ENCODE peak calls at places on chromosomes 16 and 17, in four cellular contexts. T, M, X and D are unnamed samples. For H3K9me3 and H3K4me1, the result is how much of the 10 kb centered on the place peaks cover.

GRCh38 chr17:74373838-74374606 is 6.7 kb downstream of the GPR142 start:
- DNase-seq in M (no peak), T (no peak), X (no peak), D (no peak)

GRCh38 chr16:3971261-3971660 is 90.7 kb upstream of the CREBBP start:
- DNase-seq in X (peak), T (no peak), M (no peak), D (no peak)

GRCh38 chr17:62017912-62018311 is 47.2 kb downstream of the MED13 start:
- DNase-seq in M (no peak), T (no peak), X (no peak), D (no peak)

GRCh38 chr17:72219136-72219823 is 98.5 kb downstream of the SOX9 start:
- DNase-seq in T (peak), X (no peak), M (no peak), D (no peak)

GRCh38 chr17:60840456-60840855 is 162.8 kb downstream of the BCAS3 start:
- DNase-seq in M (no peak), T (no peak), X (no peak), D (no peak)

GRCh38 chr17:74190154-74190553 is 13.3 kb upstream of the RPL38 start:
- DNase-seq in M (no peak), T (no peak), X (no peak), D (no peak)

GRCh38 chr16:54282202-54282922 is 4.2 kb downstream of the IRX3 start:
- DNase-seq in M (no peak), X (peak), T (peak), D (no peak)

GRCh38 chr16:70679653-70680494 is 6.0 kb downstream of the MTSS2 start:
- DNase-seq in M (no peak), T (peak), X (peak), D (no peak)

GRCh38 chr16:74456290-74456625 is 35.0 kb upstream of the CLEC18B start:
- DNase-seq in M (no peak), T (no peak), X (no peak), D (no peak)

GRCh38 chr16:70634861-70635260 is 11.5 kb upstream of the IL34 start:
- DNase-seq in T (no peak), X (no peak), M (no peak), D (no peak)

GRCh38 chr17:7553356-7553755 is 4.5 kb downstream of the TNFSF12 start:
- DNase-seq in X (no peak), T (no peak), M (no peak), D (no peak)

GRCh38 chr17:44095388-44095646 is 24.8 kb downstream of the G6PC3 start:
- DNase-seq in T (no peak), X (no peak), M (no peak), D (no peak)

GRCh38 chr16:86914850-86915717 is 336.7 kb downstream of the FOXL1 start:
- DNase-seq in M (no peak), X (no peak), T (no peak), D (no peak)

GRCh38 chr16:22213236-22213635 is 7.2 kb downstream of the EEF2K start:
- DNase-seq in M (no peak), T (no peak), X (no peak), D (no peak)

GRCh38 chr16:57591086-57591869 is 37.2 kb upstream of the ADGRG1 start:
- DNase-seq in X (peak), T (peak), M (peak), D (no peak)

GRCh38 chr17:40070644-40070894 is 7.8 kb downstream of the THRA start:
- DNase-seq in X (no peak), T (no peak), M (no peak), D (no peak)

GRCh38 chr17:40694584-40694983 is 9.0 kb downstream of the KRT24 start:
- DNase-seq in T (no peak), X (no peak), M (no peak), D (no peak)

GRCh38 chr16:81593481-81593880 is 148.9 kb downstream of the CMIP start:
- DNase-seq in X (no peak), M (no peak), T (no peak), D (no peak)

GRCh38 chr17:76681222-76682137 is 29.3 kb downstream of the MXRA7 start:
- DNase-seq in X (peak), T (peak), M (peak), D (no peak)

GRCh38 chr16:24971718-24972117 is 43.5 kb downstream of the ARHGAP17 start:
- DNase-seq in M (no peak), X (no peak), T (no peak), D (no peak)

GRCh38 chr17:56642424-56642823 is 48.9 kb downstream of the NOG start:
- DNase-seq in X (no peak), M (no peak), T (no peak), D (no peak)

GRCh38 chr17:28151001-28151400 is 108.5 kb downstream of the NLK start:
- DNase-seq in T (no peak), X (no peak), M (no peak), D (no peak)

GRCh38 chr17:36793976-36794375 is 143.3 kb upstream of the LHX1 start:
- DNase-seq in X (no peak), M (no peak), T (no peak), D (no peak)

GRCh38 chr16:90043526-90043925 is 24.3 kb upstream of the DBNDD1 start:
- DNase-seq in T (no peak), X (peak), M (no peak), D (no peak)

GRCh38 chr17:62051053-62051452 is 14.0 kb downstream of the MED13 start:
- DNase-seq in M (no peak), T (no peak), X (no peak), D (no peak)

GRCh38 chr16:4911831-4912422 is 25.0 kb downstream of the PPL start:
- DNase-seq in M (no peak), X (no peak), T (no peak), D (no peak)

GRCh38 chr17:22461460-22462145 is 769.3 kb downstream of the KCNJ18 start:
- DNase-seq in X (no peak), M (no peak), T (no peak), D (no peak)
- H3K9me3 ChIP-seq in X (under half), M (under half), T (half or more), D (under half)

GRCh38 chr17:47813512-47814031 is 8.0 kb downstream of the OSBPL7 start:
- DNase-seq in M (no peak), X (no peak), T (no peak), D (no peak)
- H3K4me1 ChIP-seq in M (under half), X (under half), T (under half), D (under half)

GRCh38 chr16:68355447-68356248 is 44.8 kb downstream of the PRMT7 start:
- DNase-seq in M (no peak), X (no peak), T (no peak), D (no peak)
- TF ChIP-seq CTCF in M (no peak), X (no peak), T (peak), D (no peak)

DNA sequence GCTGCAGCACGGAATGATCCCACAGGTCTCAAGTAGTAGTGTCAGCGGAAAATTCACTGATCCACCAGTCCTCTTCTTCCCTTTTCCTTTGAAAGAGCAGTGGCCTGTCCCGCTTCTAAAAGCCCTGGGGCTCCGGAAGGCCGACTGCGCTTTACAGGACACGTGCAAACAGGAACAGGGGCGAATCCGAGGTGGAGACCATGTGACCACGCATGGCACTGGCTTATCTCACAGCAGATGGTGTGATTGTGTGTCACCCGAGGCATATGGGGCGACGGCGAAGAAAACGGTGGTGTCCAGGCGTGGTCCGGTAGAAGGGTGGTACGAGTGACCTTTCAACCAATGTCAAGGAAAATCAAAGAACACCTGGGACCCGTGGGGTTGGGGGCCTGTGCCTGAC is 12.0 kb upstream of the KCNJ18 start:
- DNase-seq in M (peak), T (no peak), X (no peak), D (no peak)
- H3K9me3 ChIP-seq in M (under half), T (under half), X (under half), D (under half)

DNA sequence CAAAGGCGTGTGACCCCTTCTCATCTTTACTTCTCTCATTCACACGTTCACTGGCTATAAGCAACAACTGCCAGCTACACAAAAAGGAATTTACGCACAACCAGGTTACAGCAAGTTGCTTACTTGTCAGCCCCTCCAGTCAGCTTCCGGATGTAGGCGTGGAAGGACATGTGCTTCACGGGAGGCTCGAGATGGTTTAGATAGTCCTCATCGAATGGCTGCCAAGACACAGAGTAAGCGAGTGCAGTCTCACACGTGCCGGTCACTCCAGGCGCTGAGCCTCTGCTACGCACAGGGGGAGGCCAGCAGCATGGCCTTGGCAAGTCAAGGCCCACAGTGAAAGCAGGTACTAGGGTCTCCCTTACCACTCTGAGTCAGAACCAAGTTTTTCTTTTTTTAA is 28.3 kb downstream of the NPLOC4 start:
- DNase-seq in X (no peak), T (no peak), M (no peak), D (no peak)
- H3K4me1 ChIP-seq in X (under half), T (under half), M (under half), D (under half)

DNA sequence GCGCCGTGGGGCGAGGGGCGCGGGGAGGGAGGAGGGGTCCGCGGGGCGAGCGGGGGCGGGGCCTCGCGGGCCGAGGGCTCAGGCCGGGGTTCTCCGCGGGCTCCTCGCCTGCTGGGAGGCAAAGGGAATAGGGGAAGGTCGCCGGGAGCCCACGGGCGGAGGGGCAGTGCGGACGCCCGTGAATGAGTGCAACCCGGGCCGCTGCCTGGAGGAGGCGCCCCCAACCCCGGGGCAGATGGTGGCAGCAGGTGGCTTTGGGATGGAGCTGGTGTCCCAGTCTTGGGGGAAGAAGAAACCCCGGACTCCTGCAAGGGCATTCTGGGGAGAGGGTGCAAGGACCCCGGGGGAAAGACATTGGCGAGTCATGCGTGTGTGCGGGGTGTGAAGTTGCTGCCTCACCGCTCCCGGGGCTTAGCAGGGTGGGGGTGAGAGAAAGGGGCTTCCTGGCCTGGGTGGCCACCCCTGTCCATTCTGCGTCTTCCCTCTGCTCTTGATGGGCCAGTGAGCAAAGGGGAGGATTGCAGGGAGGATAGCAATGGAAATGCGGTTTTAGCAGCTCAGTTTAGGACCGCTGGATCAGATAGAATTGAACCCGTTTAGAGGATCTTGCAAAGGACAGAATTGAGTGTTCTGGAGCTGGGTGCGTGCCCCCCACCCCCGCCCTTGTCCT is 508 bp downstream of the KIAA0513 start:
- DNase-seq in M (no peak), X (no peak), T (no peak), D (no peak)
- TF ChIP-seq CTCF in M (no peak), X (peak), T (peak), D (no peak)

GRCh38 chr16:14322186-14322585 is 251.1 kb downstream of the MRTFB start:
- DNase-seq in T (no peak), M (no peak), X (no peak), D (no peak)

GRCh38 chr16:14321542-14321941 is 250.4 kb downstream of the MRTFB start:
- DNase-seq in T (no peak), M (no peak), X (peak), D (no peak)

GRCh38 chr16:14325921-14326401 is 254.8 kb downstream of the MRTFB start:
- DNase-seq in M (no peak), T (no peak), X (no peak), D (no peak)

GRCh38 chr16:14324581-14324980 is 253.5 kb downstream of the MRTFB start:
- DNase-seq in M (no peak), X (no peak), T (no peak), D (no peak)

DNA sequence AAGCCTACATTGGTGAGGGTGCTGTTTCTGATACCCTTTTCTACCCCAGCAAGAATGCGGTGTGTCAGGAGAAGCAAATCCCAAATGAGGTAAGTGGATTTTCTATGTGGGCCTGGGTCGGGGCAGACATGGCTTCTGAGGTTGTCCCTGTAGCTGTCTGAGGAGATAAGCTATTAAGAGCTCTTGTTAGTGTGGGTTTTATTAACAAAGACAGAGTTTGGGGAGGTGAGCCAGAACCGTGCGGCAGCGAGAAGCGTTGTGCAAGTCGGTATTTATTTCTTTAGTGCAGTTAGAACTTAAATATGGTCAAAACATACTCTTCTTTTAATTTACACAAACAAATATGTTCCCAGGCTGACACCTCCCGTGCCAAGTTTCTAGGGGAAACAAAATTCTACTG is 254.4 kb downstream of the MRTFB start:
- DNase-seq in T (no peak), X (no peak), M (no peak), D (no peak)
- H3K9me3 ChIP-seq in T (under half), X (under half), M (under half), D (under half)